ENCODE peak calls at places on chromosome 9, in nine cellular contexts. Y, T, A, S, O, M, I, U and V are unnamed samples.

GRCh38 chr9:5868235-5868634 is 22.5 kb upstream of the MLANA start:
- DNase-seq in U (no peak), M (no peak), O (no peak), Y (no peak), I (no peak), S (no peak), T (no peak), A (no peak), V (no peak)

GRCh38 chr9:92293075-92293354 is 482 bp downstream of the IARS1 start:
- DNase-seq in O (no peak), A (no peak), Y (no peak), T (no peak), S (peak; percentile 6), U (no peak), M (no peak), I (no peak), V (no peak)

GRCh38 chr9:134336924-134337323 is 10.7 kb downstream of the RXRA start:
- DNase-seq in Y (no peak), O (no peak), T (no peak), U (no peak), I (no peak), S (no peak), A (no peak), M (no peak), V (no peak)

GRCh38 chr9:23663536-23663935 is 162.5 kb downstream of the ELAVL2 start:
- DNase-seq in Y (no peak), U (no peak), O (no peak), I (no peak), M (no peak), S (no peak), T (no peak), A (no peak), V (no peak)

GRCh38 chr9:114274217-114274616 is 48.7 kb upstream of the ORM1 start:
- DNase-seq in M (no peak), O (no peak), I (no peak), U (no peak), S (no peak), A (no peak), Y (no peak), T (no peak), V (no peak)

GRCh38 chr9:100486479-100487176 is 13.7 kb downstream of the TMEFF1 start:
- DNase-seq in Y (no peak), A (no peak), T (no peak), M (no peak), I (no peak), O (no peak), U (no peak), S (no peak), V (no peak)

GRCh38 chr9:14797442-14797841 is 74.9 kb upstream of the CER1 start:
- DNase-seq in T (no peak), O (no peak), M (no peak), I (no peak), U (no peak), Y (no peak), A (no peak), S (no peak), V (no peak)

GRCh38 chr9:33817327-33818166 is 587 bp downstream of the UBE2R2 start:
- DNase-seq in O (peak; percentile 49), U (peak; percentile 62), T (peak; percentile 27), S (peak; percentile 71), Y (peak; percentile 58), M (peak; percentile 69), A (peak; percentile 90), I (peak; percentile 68), V (no peak)

GRCh38 chr9:105127863-105128220 is 116.6 kb upstream of the SLC44A1 start:
- DNase-seq in Y (peak; percentile 89), M (no peak), T (peak; percentile 11), S (no peak), I (no peak), U (no peak), O (peak; percentile 50), A (no peak), V (no peak)

GRCh38 chr9:33858346-33858869 is 41.4 kb downstream of the UBE2R2 start:
- DNase-seq in O (no peak), S (peak; percentile 40), U (no peak), T (no peak), A (no peak), M (no peak), Y (no peak), I (no peak), V (no peak)

GRCh38 chr9:110146371-110146770 is 61.6 kb downstream of the C9orf152 start:
- DNase-seq in S (no peak), I (no peak), T (no peak), M (no peak), U (no peak), O (no peak), Y (no peak), A (no peak), V (no peak)

GRCh38 chr9:72351538-72352453 is 13.2 kb downstream of the ZFAND5 start:
- DNase-seq in T (no peak), A (no peak), I (no peak), M (no peak), Y (no peak), S (no peak), U (no peak), O (no peak), V (no peak)

GRCh38 chr9:109779711-109780452 is at the start of gene PALM2AKAP2:
- DNase-seq in S (peak; percentile 65), O (no peak), U (peak; percentile 63), M (peak; percentile 76), A (peak; percentile 91), Y (no peak), I (peak; percentile 74), T (no peak), V (peak; percentile 85)

GRCh38 chr9:38360880-38361836 is 31.3 kb upstream of the ALDH1B1 start:
- DNase-seq in O (no peak), M (no peak), I (peak; percentile 14), Y (no peak), T (no peak), U (no peak), S (no peak), A (no peak), V (peak; percentile 11)

GRCh38 chr9:99855467-99856176 is 33.9 kb downstream of the NR4A3 start:
- DNase-seq in O (no peak), M (no peak), U (no peak), I (no peak), Y (no peak), S (no peak), T (no peak), A (peak; percentile 33), V (no peak)

GRCh38 chr9:87285183-87285582 is 212.5 kb upstream of the DAPK1 start:
- DNase-seq in Y (no peak), I (peak; percentile 3), T (no peak), M (no peak), S (peak; percentile 27), U (no peak), A (no peak), O (no peak), V (no peak)

GRCh38 chr9:116430849-116431248 is 256.3 kb upstream of the TRIM32 start:
- DNase-seq in S (no peak), T (no peak), O (no peak), Y (no peak), M (no peak), I (no peak), A (no peak), U (no peak), V (no peak)

GRCh38 chr9:91182429-91182828 is 179.3 kb downstream of the AUH start:
- DNase-seq in I (no peak), T (no peak), A (peak; percentile 60), S (no peak), O (no peak), Y (no peak), M (no peak), U (no peak), V (no peak)

GRCh38 chr9:15277400-15278137 is 29.4 kb downstream of the TTC39B start:
- DNase-seq in M (no peak), T (no peak), O (no peak), Y (peak; percentile 35), S (peak; percentile 12), I (peak; percentile 46), U (no peak), A (no peak), V (no peak)

GRCh38 chr9:77457916-77458592 is 190.1 kb downstream of the GNA14 start:
- DNase-seq in O (peak; percentile 25), M (peak; percentile 80), U (peak; percentile 62), S (peak; percentile 94), Y (peak; percentile 72), A (peak; percentile 75), T (peak; percentile 22), I (peak; percentile 69), V (no peak)

GRCh38 chr9:5480919-5481743 is 29.2 kb upstream of the PDCD1LG2 start:
- DNase-seq in Y (no peak), T (no peak), A (no peak), U (no peak), O (no peak), S (no peak), I (no peak), M (no peak), V (no peak)

GRCh38 chr9:136361757-136362449 is 1.6 kb downstream of the DNLZ start:
- DNase-seq in Y (no peak), I (no peak), S (no peak), M (no peak), T (no peak), U (no peak), A (peak; percentile 66), O (no peak), V (no peak)

GRCh38 chr9:99401826-99402225 is 179.7 kb downstream of the SEC61B start:
- DNase-seq in S (no peak), M (no peak), O (no peak), T (no peak), A (no peak), U (no peak), Y (no peak), I (no peak), V (no peak)